ENCODE peak calls at places on chromosomes 16 and 17, in ten cellular contexts. T is left cardiac atrium, C is psoas muscle, S is tibial nerve, W is astrocyte of the spinal cord, E is Ammon's horn, I is renal cortical epithelial cell, H is GM19239, Z is lower leg skin, X is T47D. L is an unnamed sample.

GRCh38 chr17:9371019-9371418 is 204.6 kb downstream of the STX8 start:
- DNase-seq in I (peak), E (no peak), X (no peak), W (peak), S (no peak), T (no peak), C (no peak), Z (no peak), H (no peak), L (peak)

GRCh38 chr17:77124192-77124908 is 16.4 kb upstream of the SEC14L1 start:
- DNase-seq in Z (no peak), S (peak), H (no peak), E (peak), C (no peak), I (peak), W (peak), T (peak), X (no peak), L (no peak)

GRCh38 chr17:81553018-81553615 is 964 bp upstream of the FAAP100 start:
- DNase-seq in T (peak), X (peak), S (peak), E (peak), Z (peak), H (peak), C (peak), I (peak), W (peak), L (peak)

GRCh38 chr17:63537001-63537400 is 13.3 kb upstream of the DCAF7 start:
- DNase-seq in W (no peak), X (no peak), H (no peak), Z (no peak), C (no peak), I (no peak), S (no peak), T (no peak), E (no peak), L (no peak)

GRCh38 chr16:53090591-53091507 is 36.1 kb downstream of the CHD9 start:
- DNase-seq in X (no peak), W (peak), E (peak), I (peak), S (peak), C (peak), T (peak), H (no peak), Z (peak), L (no peak)

GRCh38 chr16:10039220-10040096 is 142.8 kb downstream of the GRIN2A start:
- DNase-seq in X (peak), I (peak), E (peak), S (no peak), Z (no peak), T (peak), W (peak), C (no peak), H (peak), L (no peak)

GRCh38 chr17:56441331-56441730 is 152.2 kb upstream of the NOG start:
- DNase-seq in T (peak), Z (no peak), I (no peak), W (peak), C (no peak), S (no peak), X (no peak), H (no peak), E (no peak), L (no peak)

GRCh38 chr17:42676424-42677011 is at the start of gene PLEKHH3:
- DNase-seq in W (no peak), Z (no peak), S (no peak), I (no peak), X (no peak), T (no peak), E (no peak), H (no peak), C (no peak), L (no peak)

GRCh38 chr16:54939537-54940278 is 9.0 kb downstream of the IRX5 start:
- DNase-seq in I (no peak), Z (peak), X (no peak), T (no peak), C (no peak), W (no peak), E (no peak), H (no peak), S (no peak), L (no peak)

GRCh38 chr16:72739577-72739976 is 308.4 kb downstream of the ZFHX3 start:
- DNase-seq in E (no peak), W (peak), H (no peak), X (no peak), Z (no peak), I (peak), C (no peak), T (no peak), S (no peak), L (no peak)

GRCh38 chr17:18980682-18981384 is 23.7 kb downstream of the FAM83G start:
- DNase-seq in I (no peak), H (no peak), S (no peak), W (peak), X (no peak), E (no peak), T (no peak), Z (no peak), C (no peak), L (no peak)

GRCh38 chr17:17783825-17784598 is 52.8 kb downstream of the SREBF1 start:
- DNase-seq in T (no peak), H (no peak), W (peak), Z (peak), X (no peak), E (peak), C (peak), S (no peak), I (peak), L (no peak)

GRCh38 chr17:77366558-77367245 is 225.9 kb downstream of the SEC14L1 start:
- DNase-seq in I (peak), C (peak), E (no peak), Z (no peak), H (peak), W (peak), T (peak), S (no peak), X (no peak), L (no peak)

GRCh38 chr16:52191533-52192134 is 355.3 kb downstream of the TOX3 start:
- DNase-seq in T (peak), I (peak), W (peak), Z (peak), X (peak), S (peak), C (peak), H (peak), E (peak), L (peak)

GRCh38 chr17:8707591-8708453 is 36.8 kb downstream of the CCDC42 start:
- DNase-seq in S (no peak), E (no peak), H (no peak), X (no peak), T (peak), C (no peak), I (no peak), Z (no peak), W (peak), L (no peak)

GRCh38 chr17:7380855-7381683 is at the start of gene TNK1:
- DNase-seq in C (peak), X (peak), I (peak), Z (peak), W (no peak), H (no peak), E (no peak), T (peak), S (no peak), L (no peak)

GRCh38 chr17:45050680-45051059 is 762 bp downstream of the DCAKD start:
- DNase-seq in Z (no peak), S (no peak), H (no peak), E (no peak), X (no peak), T (no peak), C (no peak), I (peak), W (peak), L (no peak)

GRCh38 chr16:67270931-67271338 is 8.4 kb upstream of the PLEKHG4 start:
- DNase-seq in C (peak), W (no peak), E (no peak), X (no peak), Z (no peak), T (no peak), S (no peak), H (no peak), I (no peak), L (no peak)

GRCh38 chr17:12665263-12666210 is at the start of gene MYOCD:
- DNase-seq in Z (no peak), E (no peak), S (no peak), I (no peak), C (peak), T (peak), H (no peak), X (no peak), W (peak), L (peak)